ENCODE peak calls at places on chromosomes 12 and 14, in seven cellular contexts. One of them, this sample, is unnamed. For H3K4me1, the result is how much of the 10 kb centered on the place peaks cover.

GRCh38 chr14:32077081-32078029 is at the start of gene ARHGAP5:
- DNase-seq in tibial nerve: no peak
- DNase-seq in stomach: peak
- DNase-seq in A549: peak
- DNase-seq in sigmoid colon: peak
- DNase-seq in suprapubic skin: peak
- DNase-seq in transverse colon: peak
- DNase-seq in this sample: peak

GRCh38 chr12:109566424-109566823 is 6.9 kb downstream of the MMAB start:
- DNase-seq in tibial nerve: no peak
- DNase-seq in stomach: no peak
- DNase-seq in A549: no peak
- DNase-seq in sigmoid colon: no peak
- DNase-seq in suprapubic skin: no peak
- DNase-seq in transverse colon: no peak
- DNase-seq in this sample: no peak

GRCh38 chr12:39581592-39581991 is 38.0 kb downstream of the ABCD2 start:
- DNase-seq in tibial nerve: no peak
- DNase-seq in stomach: no peak
- DNase-seq in A549: peak
- DNase-seq in sigmoid colon: no peak
- DNase-seq in suprapubic skin: no peak
- DNase-seq in transverse colon: no peak
- DNase-seq in this sample: no peak

GRCh38 chr12:48794870-48795269 is 6.0 kb upstream of the ADCY6 start:
- DNase-seq in tibial nerve: no peak
- DNase-seq in stomach: no peak
- DNase-seq in A549: no peak
- DNase-seq in sigmoid colon: no peak
- DNase-seq in suprapubic skin: no peak
- DNase-seq in transverse colon: no peak
- DNase-seq in this sample: no peak

GRCh38 chr12:105671720-105672119 is 341.2 kb downstream of the C12orf75 start:
- DNase-seq in tibial nerve: no peak
- DNase-seq in stomach: no peak
- DNase-seq in A549: no peak
- DNase-seq in sigmoid colon: no peak
- DNase-seq in suprapubic skin: no peak
- DNase-seq in transverse colon: no peak
- DNase-seq in this sample: no peak

GRCh38 chr14:74737753-74738325 is 24.9 kb downstream of the FCF1 start:
- DNase-seq in tibial nerve: no peak
- DNase-seq in stomach: no peak
- DNase-seq in A549: peak
- DNase-seq in sigmoid colon: no peak
- DNase-seq in suprapubic skin: no peak
- DNase-seq in transverse colon: no peak
- DNase-seq in this sample: no peak

GRCh38 chr12:66584673-66585072 is 94.2 kb downstream of the GRIP1 start:
- DNase-seq in tibial nerve: no peak
- DNase-seq in stomach: no peak
- DNase-seq in A549: peak
- DNase-seq in sigmoid colon: no peak
- DNase-seq in suprapubic skin: no peak
- DNase-seq in transverse colon: no peak
- DNase-seq in this sample: no peak

GRCh38 chr12:71157601-71158233 is at the start of gene TSPAN8:
- DNase-seq in tibial nerve: peak
- DNase-seq in stomach: peak
- DNase-seq in A549: no peak
- DNase-seq in sigmoid colon: no peak
- DNase-seq in suprapubic skin: no peak
- DNase-seq in transverse colon: peak
- DNase-seq in this sample: no peak

GRCh38 chr14:38948171-38948570 is 154.9 kb downstream of the SEC23A start:
- DNase-seq in tibial nerve: no peak
- DNase-seq in stomach: no peak
- DNase-seq in A549: no peak
- DNase-seq in sigmoid colon: no peak
- DNase-seq in suprapubic skin: no peak
- DNase-seq in transverse colon: no peak
- DNase-seq in this sample: no peak

GRCh38 chr12:3551386-3551785 is 60.4 kb downstream of the PRMT8 start:
- DNase-seq in tibial nerve: no peak
- DNase-seq in stomach: no peak
- DNase-seq in A549: no peak
- DNase-seq in sigmoid colon: peak
- DNase-seq in suprapubic skin: no peak
- DNase-seq in transverse colon: no peak
- DNase-seq in this sample: peak

GRCh38 chr14:96637521-96637920 is 135.3 kb downstream of the PAPOLA start:
- DNase-seq in tibial nerve: no peak
- DNase-seq in stomach: peak
- DNase-seq in A549: no peak
- DNase-seq in sigmoid colon: no peak
- DNase-seq in suprapubic skin: no peak
- DNase-seq in transverse colon: no peak
- DNase-seq in this sample: peak

GRCh38 chr12:64237382-64237781 is 15.3 kb upstream of the KICS2 start:
- DNase-seq in tibial nerve: no peak
- DNase-seq in stomach: no peak
- DNase-seq in A549: no peak
- DNase-seq in sigmoid colon: no peak
- DNase-seq in suprapubic skin: no peak
- DNase-seq in transverse colon: no peak
- DNase-seq in this sample: no peak

GRCh38 chr12:109937371-109937770 is 37.3 kb downstream of the TCHP start:
- DNase-seq in tibial nerve: no peak
- DNase-seq in stomach: no peak
- DNase-seq in A549: no peak
- DNase-seq in sigmoid colon: no peak
- DNase-seq in suprapubic skin: no peak
- DNase-seq in transverse colon: no peak
- DNase-seq in this sample: no peak

GRCh38 chr14:68337279-68337678 is 455.6 kb downstream of the ZFP36L1 start:
- DNase-seq in tibial nerve: no peak
- DNase-seq in stomach: no peak
- DNase-seq in A549: no peak
- DNase-seq in sigmoid colon: no peak
- DNase-seq in suprapubic skin: no peak
- DNase-seq in transverse colon: no peak
- DNase-seq in this sample: no peak

DNA sequence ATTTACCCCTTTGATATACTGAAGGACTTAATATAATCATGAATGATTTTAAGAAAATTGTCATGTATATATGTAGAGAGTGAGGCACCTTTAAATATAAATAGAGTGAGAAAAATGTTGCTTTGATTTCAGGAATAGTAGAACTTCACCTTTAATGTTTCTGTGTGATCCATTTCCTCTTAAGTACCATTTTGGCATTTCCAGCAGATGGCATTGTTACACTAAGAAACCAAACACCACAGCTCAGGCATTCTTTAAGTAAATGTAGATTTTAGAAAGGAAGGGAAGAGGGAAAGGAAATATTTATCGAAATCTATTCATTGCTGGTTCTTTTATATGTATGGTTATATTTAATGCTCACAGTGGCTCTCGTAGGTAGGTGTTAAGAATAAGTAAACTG is 556.7 kb upstream of the FBXO33 start:
- DNase-seq in tibial nerve: no peak
- DNase-seq in stomach: no peak
- DNase-seq in A549: peak
- DNase-seq in sigmoid colon: no peak
- DNase-seq in suprapubic skin: no peak
- DNase-seq in transverse colon: no peak
- DNase-seq in this sample: no peak
- TF ChIP-seq EP300 in tibial nerve: no peak
- TF ChIP-seq EP300 in stomach: no peak
- TF ChIP-seq EP300 in A549: no peak
- TF ChIP-seq EP300 in sigmoid colon: no peak
- TF ChIP-seq EP300 in suprapubic skin: no peak
- TF ChIP-seq EP300 in transverse colon: no peak
- TF ChIP-seq EP300 in this sample: no peak

GRCh38 chr14:95008445-95009217 is 148.7 kb downstream of the DICER1 start:
- DNase-seq in tibial nerve: no peak
- DNase-seq in stomach: no peak
- DNase-seq in A549: no peak
- DNase-seq in sigmoid colon: no peak
- DNase-seq in suprapubic skin: no peak
- DNase-seq in transverse colon: no peak
- DNase-seq in this sample: no peak

GRCh38 chr14:95011449-95012020 is 145.8 kb downstream of the DICER1 start:
- DNase-seq in tibial nerve: no peak
- DNase-seq in stomach: no peak
- DNase-seq in A549: no peak
- DNase-seq in sigmoid colon: peak
- DNase-seq in suprapubic skin: no peak
- DNase-seq in transverse colon: no peak
- DNase-seq in this sample: peak

GRCh38 chr14:95003099-95003960 is 154.0 kb downstream of the DICER1 start:
- DNase-seq in tibial nerve: no peak
- DNase-seq in stomach: no peak
- DNase-seq in A549: no peak
- DNase-seq in sigmoid colon: no peak
- DNase-seq in suprapubic skin: no peak
- DNase-seq in transverse colon: no peak
- DNase-seq in this sample: peak

GRCh38 chr14:95006479-95006878 is 150.8 kb downstream of the DICER1 start:
- DNase-seq in tibial nerve: no peak
- DNase-seq in stomach: no peak
- DNase-seq in A549: no peak
- DNase-seq in sigmoid colon: no peak
- DNase-seq in suprapubic skin: no peak
- DNase-seq in transverse colon: no peak
- DNase-seq in this sample: peak
- H3K4me1 ChIP-seq in tibial nerve: under half
- H3K4me1 ChIP-seq in stomach: under half
- H3K4me1 ChIP-seq in A549: under half
- H3K4me1 ChIP-seq in sigmoid colon: under half
- H3K4me1 ChIP-seq in suprapubic skin: under half
- H3K4me1 ChIP-seq in transverse colon: under half
- H3K4me1 ChIP-seq in this sample: under half

DNA sequence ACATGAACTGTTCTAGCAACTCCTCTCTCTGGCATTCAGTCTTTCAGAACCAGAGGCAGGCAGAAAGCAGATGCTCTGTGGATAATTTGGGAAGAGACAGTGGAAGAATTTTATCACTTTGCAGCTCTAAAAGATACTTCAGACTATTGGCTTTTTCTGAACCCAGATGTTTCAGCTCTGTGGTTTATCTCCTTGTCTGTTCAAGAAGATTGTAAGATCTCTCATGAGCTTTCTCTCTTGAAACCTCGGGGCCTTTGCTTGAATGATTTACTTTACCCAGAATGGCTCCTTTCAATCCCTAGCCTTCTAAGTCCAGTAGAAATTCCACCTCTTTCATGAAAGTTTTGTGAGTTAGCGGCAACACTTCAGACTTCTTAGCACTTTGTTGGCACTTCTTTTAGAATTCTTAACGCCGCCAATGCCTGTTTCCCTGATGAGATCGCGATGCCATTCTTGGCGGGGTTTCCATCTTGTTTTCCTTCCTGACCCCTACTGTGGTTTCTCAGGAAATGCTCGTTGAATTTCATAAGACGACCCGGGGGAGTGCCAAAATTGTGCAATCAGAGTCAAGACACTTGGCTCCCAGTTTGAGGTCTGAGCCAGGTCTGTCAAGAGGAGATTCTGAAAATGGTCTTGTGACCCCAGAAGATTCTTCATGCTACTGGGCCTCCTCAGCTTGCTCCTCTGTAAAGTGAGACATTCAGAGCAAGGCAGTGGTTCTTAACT is 107.0 kb upstream of the PRICKLE1 start:
- DNase-seq in tibial nerve: peak
- DNase-seq in stomach: peak
- DNase-seq in A549: no peak
- DNase-seq in sigmoid colon: peak
- DNase-seq in suprapubic skin: peak
- DNase-seq in transverse colon: peak
- DNase-seq in this sample: peak
- TF ChIP-seq EP300 in tibial nerve: no peak
- TF ChIP-seq EP300 in stomach: no peak
- TF ChIP-seq EP300 in A549: no peak
- TF ChIP-seq EP300 in sigmoid colon: no peak
- TF ChIP-seq EP300 in suprapubic skin: no peak
- TF ChIP-seq EP300 in transverse colon: no peak
- TF ChIP-seq EP300 in this sample: no peak

GRCh38 chr14:22515961-22516360 is 73.1 kb downstream of the DAD1 start:
- DNase-seq in tibial nerve: no peak
- DNase-seq in stomach: no peak
- DNase-seq in A549: no peak
- DNase-seq in sigmoid colon: no peak
- DNase-seq in suprapubic skin: no peak
- DNase-seq in transverse colon: no peak
- DNase-seq in this sample: no peak

GRCh38 chr14:22509751-22510300 is 79.2 kb downstream of the DAD1 start:
- DNase-seq in tibial nerve: no peak
- DNase-seq in stomach: no peak
- DNase-seq in A549: no peak
- DNase-seq in sigmoid colon: no peak
- DNase-seq in suprapubic skin: no peak
- DNase-seq in transverse colon: no peak
- DNase-seq in this sample: no peak

GRCh38 chr14:22512106-22512814 is 76.8 kb downstream of the DAD1 start:
- DNase-seq in tibial nerve: no peak
- DNase-seq in stomach: no peak
- DNase-seq in A549: no peak
- DNase-seq in sigmoid colon: no peak
- DNase-seq in suprapubic skin: no peak
- DNase-seq in transverse colon: no peak
- DNase-seq in this sample: no peak

GRCh38 chr14:22510527-22511110 is 78.4 kb downstream of the DAD1 start:
- DNase-seq in tibial nerve: no peak
- DNase-seq in stomach: no peak
- DNase-seq in A549: no peak
- DNase-seq in sigmoid colon: no peak
- DNase-seq in suprapubic skin: no peak
- DNase-seq in transverse colon: no peak
- DNase-seq in this sample: no peak

DNA sequence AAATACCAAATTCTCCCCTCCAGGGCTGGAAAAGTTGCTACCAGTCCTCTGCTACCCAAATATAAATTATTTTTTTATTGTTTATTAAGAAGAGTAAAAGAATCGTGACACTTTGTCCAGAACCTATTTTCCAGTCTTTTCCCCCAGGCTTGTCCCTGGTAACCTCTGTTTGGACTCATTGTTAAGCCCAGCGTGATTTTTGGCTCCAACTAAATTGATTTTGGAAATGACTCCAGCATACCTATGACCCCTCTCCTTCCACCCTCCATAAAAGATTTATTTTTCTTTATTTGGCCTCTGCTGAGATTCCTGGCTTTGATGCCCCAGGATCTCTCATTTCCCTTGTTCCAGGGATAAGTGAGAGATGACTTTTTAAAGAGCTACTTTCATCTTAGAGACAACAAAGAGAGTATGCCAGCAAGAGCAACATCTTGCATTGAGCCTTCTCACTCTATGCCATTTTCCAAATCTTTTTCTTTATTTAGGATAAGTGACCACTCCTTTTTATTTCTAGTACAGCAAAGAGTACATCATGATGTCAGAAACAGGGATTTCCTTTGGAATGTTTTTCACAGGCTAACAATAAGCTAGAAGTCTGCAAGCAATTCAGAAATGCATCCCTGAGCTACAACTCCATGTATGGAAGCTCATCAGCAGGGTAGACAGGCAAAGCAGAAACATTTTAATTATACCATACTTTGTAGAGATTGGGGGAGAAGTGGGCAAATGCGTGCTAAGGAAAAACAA is 75.8 kb downstream of the DAD1 start:
- DNase-seq in tibial nerve: no peak
- DNase-seq in stomach: no peak
- DNase-seq in A549: no peak
- DNase-seq in sigmoid colon: no peak
- DNase-seq in suprapubic skin: no peak
- DNase-seq in transverse colon: no peak
- DNase-seq in this sample: no peak
- H3K4me1 ChIP-seq in tibial nerve: half or more
- H3K4me1 ChIP-seq in stomach: under half
- H3K4me1 ChIP-seq in A549: under half
- H3K4me1 ChIP-seq in sigmoid colon: half or more
- H3K4me1 ChIP-seq in suprapubic skin: half or more
- H3K4me1 ChIP-seq in transverse colon: half or more
- H3K4me1 ChIP-seq in this sample: under half